ENCODE peak calls at places on chromosomes 7 and 10, in eight cellular contexts. X, W, T, O, L, C, B and F are unnamed samples.

GRCh38 chr7:33845991-33846509 is 59.3 kb upstream of the BMPER start:
- DNase-seq in O (no peak), C (no peak), X (peak), B (no peak), L (no peak), T (no peak), W (no peak), F (no peak)

GRCh38 chr7:129886184-129886817 is 66.5 kb downstream of the UBE2H start:
- DNase-seq in B (no peak), O (no peak), X (no peak), T (no peak), L (no peak), C (no peak), W (no peak), F (no peak)

GRCh38 chr10:78139336-78139735 is 105.7 kb downstream of the RPS24 start:
- DNase-seq in C (no peak), L (peak), B (no peak), T (peak), W (no peak), X (no peak), O (no peak), F (no peak)

GRCh38 chr7:128939075-128939860 is 1.5 kb downstream of the IRF5 start:
- DNase-seq in L (peak), C (no peak), W (no peak), X (no peak), B (no peak), T (no peak), O (peak), F (no peak)

GRCh38 chr10:6140141-6140841 is 51.5 kb downstream of the RBM17 start:
- DNase-seq in B (no peak), T (no peak), X (peak), O (no peak), C (no peak), W (peak), L (peak), F (no peak)

GRCh38 chr10:108301002-108301401 is 1136.5 kb upstream of the SORCS1 start:
- DNase-seq in B (no peak), O (no peak), T (no peak), X (no peak), W (no peak), L (no peak), C (no peak), F (no peak)

GRCh38 chr10:34479520-34480179 is 335.4 kb downstream of the PARD3 start:
- DNase-seq in W (no peak), L (no peak), X (no peak), C (no peak), T (peak), O (no peak), B (no peak), F (no peak)

GRCh38 chr7:6437251-6437650 is 10.5 kb downstream of the DAGLB start:
- DNase-seq in C (no peak), L (no peak), W (no peak), O (no peak), X (no peak), T (no peak), B (no peak), F (no peak)

GRCh38 chr10:42975558-42976352 is 101.1 kb upstream of the RET start:
- DNase-seq in W (no peak), B (no peak), X (peak), O (no peak), L (peak), C (peak), T (peak), F (peak)

GRCh38 chr7:32501522-32501921 is 6.2 kb downstream of the AVL9 start:
- DNase-seq in L (no peak), W (no peak), B (no peak), X (no peak), O (no peak), C (no peak), T (no peak), F (no peak)

GRCh38 chr7:111532625-111533024 is 29.7 kb downstream of the IMMP2L start:
- DNase-seq in L (peak), W (no peak), X (no peak), O (no peak), B (no peak), T (no peak), C (no peak), F (no peak)

GRCh38 chr7:157011333-157012112 is 1.1 kb upstream of the MNX1 start:
- DNase-seq in X (no peak), T (no peak), O (no peak), W (no peak), B (no peak), L (peak), C (no peak), F (no peak)

GRCh38 chr7:81845628-81846259 is 75.9 kb upstream of the HGF start:
- DNase-seq in B (no peak), X (no peak), O (peak), L (no peak), T (no peak), W (no peak), C (no peak), F (no peak)

GRCh38 chr7:25482631-25483030 is 254.3 kb upstream of the NPVF start:
- DNase-seq in W (no peak), X (no peak), C (no peak), O (no peak), B (no peak), T (no peak), L (no peak), F (no peak)

DNA sequence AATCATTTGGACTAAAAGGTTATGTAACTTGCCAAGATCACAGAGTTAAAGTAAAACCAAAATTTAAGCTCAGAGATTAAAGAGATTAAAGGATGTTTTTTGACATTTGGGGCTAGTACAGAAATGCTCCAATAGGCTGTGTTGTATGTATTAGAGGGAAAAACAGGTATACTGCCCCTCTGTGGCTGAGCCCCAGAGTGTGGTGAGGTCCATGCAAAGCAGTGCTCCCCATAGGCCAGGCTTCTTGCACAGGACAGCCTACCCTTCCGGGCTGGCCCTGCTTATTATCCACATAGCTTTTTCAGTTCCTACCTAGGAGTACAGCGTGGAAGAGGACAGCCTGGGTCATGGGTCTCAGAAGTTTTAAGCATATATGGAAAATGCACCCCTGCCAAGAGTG is 322.9 kb downstream of the POM121L12 start:
- DNase-seq in X (no peak), C (no peak), W (no peak), B (no peak), O (no peak), L (no peak), T (no peak), F (no peak)
- TF ChIP-seq CTCF in X (no peak), C (no peak), W (no peak), B (no peak), O (no peak), L (no peak), T (no peak), F (no peak)

GRCh38 chr10:47303866-47304265 is 3.9 kb downstream of the GDF10 start:
- DNase-seq in X (no peak), L (no peak), B (no peak), T (no peak), W (no peak), C (no peak), O (no peak), F (no peak)

GRCh38 chr10:47307381-47307780 is 7.4 kb downstream of the GDF10 start:
- DNase-seq in C (no peak), B (no peak), T (no peak), L (no peak), O (no peak), W (no peak), X (no peak), F (no peak)

GRCh38 chr10:47305566-47305965 is 5.6 kb downstream of the GDF10 start:
- DNase-seq in O (no peak), W (no peak), C (no peak), T (no peak), L (no peak), X (no peak), B (no peak), F (no peak)

GRCh38 chr10:47308775-47309174 is 8.8 kb downstream of the GDF10 start:
- DNase-seq in X (no peak), O (no peak), T (no peak), B (no peak), W (no peak), L (no peak), C (no peak), F (no peak)

DNA sequence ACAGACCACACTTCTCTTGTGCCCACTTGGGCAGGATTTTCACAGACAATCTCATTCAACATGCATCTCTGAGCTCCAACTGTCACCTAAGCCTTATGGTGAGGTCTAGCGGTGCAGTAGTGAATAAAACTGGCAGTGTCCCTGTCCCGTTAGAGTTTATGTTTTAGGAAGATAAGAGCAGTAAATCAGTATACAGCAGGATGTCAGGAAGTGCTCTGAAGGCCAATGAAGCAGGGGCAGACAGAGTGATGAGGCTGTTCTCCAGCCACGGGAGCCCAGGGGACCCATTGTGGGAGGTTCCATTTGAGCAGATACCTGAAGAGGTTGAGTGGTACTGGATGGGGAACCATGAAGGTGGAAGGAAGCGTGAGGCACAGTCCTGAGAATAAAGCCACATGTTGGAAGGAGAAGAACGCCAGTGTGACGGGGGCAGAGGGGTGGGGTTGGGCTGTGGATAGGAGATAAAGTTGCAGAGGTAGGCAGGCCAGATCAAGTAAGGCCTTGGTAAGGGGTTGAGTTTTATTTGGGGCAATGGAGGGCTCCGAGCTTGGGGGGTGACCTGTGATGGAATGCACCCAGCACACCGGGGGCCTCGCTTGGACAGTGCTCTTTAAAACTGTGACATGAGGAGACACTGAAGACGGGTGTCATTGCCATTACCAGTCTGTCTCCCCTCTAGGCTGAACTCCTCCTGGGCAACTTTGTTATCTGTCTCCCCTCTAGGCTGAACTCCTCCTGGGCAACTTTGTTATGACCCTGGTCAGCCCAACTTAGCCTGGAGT is 6.6 kb downstream of the GDF10 start:
- DNase-seq in O (no peak), L (no peak), X (no peak), B (no peak), T (no peak), W (no peak), C (no peak), F (no peak)
- TF ChIP-seq CTCF in O (no peak), L (no peak), X (no peak), B (no peak), T (no peak), W (no peak), C (no peak), F (no peak)

GRCh38 chr7:103093429-103093828 is 18.5 kb downstream of the ARMC10 start:
- DNase-seq in W (no peak), L (no peak), B (no peak), O (no peak), X (no peak), T (no peak), C (no peak), F (no peak)

DNA sequence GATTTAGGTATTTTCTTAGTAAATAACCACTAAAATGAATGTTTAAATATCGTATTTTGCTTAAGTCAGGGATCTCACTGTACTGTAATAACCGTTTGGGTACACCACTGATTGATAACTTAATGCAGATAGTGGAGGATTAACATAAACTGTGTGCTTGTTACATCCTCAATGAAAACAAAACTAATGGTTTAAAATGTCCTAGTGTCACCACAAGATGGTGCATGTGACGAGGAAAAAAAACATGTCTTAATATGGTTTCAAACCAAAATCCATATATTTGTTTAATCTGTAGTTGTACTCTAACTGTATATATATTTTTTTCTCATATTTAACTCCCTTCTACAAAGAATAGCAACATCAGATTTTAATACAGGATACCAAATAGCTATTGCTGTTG is 19.2 kb downstream of the ARMC10 start:
- DNase-seq in X (no peak), T (no peak), C (no peak), O (no peak), B (no peak), W (no peak), L (no peak), F (no peak)
- TF ChIP-seq CTCF in X (no peak), T (no peak), C (no peak), O (no peak), B (no peak), W (no peak), L (peak), F (peak)

GRCh38 chr10:1716839-1717238 is 20.5 kb downstream of the ADARB2 start:
- DNase-seq in L (no peak), C (no peak), B (no peak), O (no peak), W (no peak), T (no peak), X (no peak), F (no peak)

GRCh38 chr10:1712314-1712713 is 25.0 kb downstream of the ADARB2 start:
- DNase-seq in B (no peak), W (no peak), L (no peak), X (no peak), O (peak), C (no peak), T (no peak), F (no peak)

GRCh38 chr10:1712944-1713671 is 24.2 kb downstream of the ADARB2 start:
- DNase-seq in W (no peak), T (no peak), O (no peak), L (no peak), X (no peak), C (no peak), B (no peak), F (no peak)

DNA sequence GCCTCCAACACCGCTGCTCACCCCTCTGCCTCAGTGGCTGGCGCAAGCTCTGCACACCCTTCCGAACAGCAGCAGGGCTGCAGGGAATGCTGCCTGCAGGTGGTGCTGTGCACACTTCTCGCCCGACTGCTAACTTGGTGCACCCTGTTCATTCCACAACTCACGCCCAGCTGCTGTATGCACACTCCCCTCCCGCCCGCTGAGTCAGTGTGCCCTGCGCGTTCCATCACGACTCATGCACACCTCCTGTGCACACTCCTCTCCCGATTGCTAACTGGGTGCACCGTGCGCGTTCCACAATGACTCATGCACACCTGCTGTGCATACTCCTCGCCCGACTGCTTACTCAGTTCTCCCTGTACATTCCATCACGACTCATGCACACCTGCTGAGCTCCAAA is 21.5 kb downstream of the ADARB2 start:
- DNase-seq in X (peak), O (peak), B (no peak), T (no peak), C (no peak), L (no peak), W (peak), F (no peak)
- TF ChIP-seq CTCF in X (no peak), O (peak), B (no peak), T (no peak), C (no peak), L (no peak), W (no peak), F (peak)

DNA sequence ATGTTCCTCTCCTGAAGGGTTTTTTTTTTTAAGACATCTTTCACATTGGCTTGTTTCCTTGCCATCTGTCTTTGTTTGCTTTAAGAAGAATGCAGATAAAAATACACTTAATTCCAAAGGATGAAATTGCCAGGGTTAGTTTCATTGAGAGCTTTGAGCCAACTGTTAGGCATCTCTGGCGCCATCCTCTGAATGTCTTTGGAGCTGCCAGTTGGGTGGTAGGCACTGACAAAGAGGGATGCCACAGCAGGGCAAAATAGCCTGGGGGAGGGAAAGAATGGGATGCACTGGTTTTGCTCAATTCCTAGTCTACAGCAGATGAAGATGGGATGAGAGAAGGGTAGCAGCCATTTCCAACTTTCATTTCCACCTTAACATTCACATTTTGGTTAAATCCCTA is 399.2 kb downstream of the SORCS1 start:
- DNase-seq in O (no peak), W (no peak), B (no peak), L (no peak), X (no peak), C (no peak), T (no peak), F (no peak)
- TF ChIP-seq CTCF in O (no peak), W (no peak), B (no peak), L (no peak), X (no peak), C (no peak), T (no peak), F (no peak)

GRCh38 chr7:64494912-64495461 is 67.9 kb downstream of the ZNF680 start:
- DNase-seq in T (peak), W (no peak), C (no peak), L (peak), B (no peak), O (peak), X (no peak), F (no peak)
- TF ChIP-seq CTCF in T (no peak), W (no peak), C (no peak), L (no peak), B (no peak), O (no peak), X (no peak), F (no peak)

DNA sequence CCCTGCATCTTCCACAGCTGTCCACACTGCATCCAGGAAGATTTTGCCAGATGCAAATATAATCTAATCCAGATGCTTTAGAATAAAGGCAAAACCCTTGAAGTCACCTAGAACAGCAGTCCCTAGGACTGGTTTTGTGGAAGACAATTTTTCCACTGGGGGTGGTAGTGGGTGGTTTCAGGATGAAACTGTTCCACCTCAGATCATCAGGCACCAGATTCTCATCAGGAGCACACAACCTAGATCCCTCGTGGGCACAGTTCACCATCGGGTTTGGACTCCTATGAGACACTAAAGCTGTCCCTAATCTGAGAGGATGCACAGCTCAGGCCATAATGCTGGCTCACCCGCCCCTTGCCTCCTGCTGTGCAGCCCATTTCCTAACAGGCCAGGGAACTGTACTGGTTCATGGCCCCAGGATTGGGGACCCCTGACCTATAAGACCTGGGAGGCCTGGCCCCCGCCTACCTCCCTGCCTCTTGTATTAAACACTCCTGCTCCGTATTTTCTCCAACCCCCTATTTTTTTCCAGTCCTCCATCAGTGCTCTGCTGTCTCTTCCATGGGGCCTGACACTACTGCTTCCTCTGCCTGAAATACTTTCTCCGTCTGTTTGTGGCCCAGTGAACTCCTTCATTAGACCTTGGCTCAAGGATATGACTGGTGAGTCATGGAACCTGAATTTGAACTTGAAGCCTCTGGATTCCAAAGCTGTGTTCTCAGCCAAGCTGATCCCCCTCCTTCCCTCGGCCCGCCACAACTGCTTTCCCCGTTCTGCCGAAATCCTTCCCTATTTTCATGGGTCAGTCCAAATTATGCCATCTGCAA is 79.9 kb upstream of the RHEB start:
- DNase-seq in L (peak), X (no peak), T (no peak), W (peak), O (no peak), B (peak), C (no peak), F (no peak)
- TF ChIP-seq CTCF in L (peak), X (no peak), T (no peak), W (no peak), O (no peak), B (no peak), C (no peak), F (peak)

GRCh38 chr7:116251675-116252074 is 41.3 kb downstream of the TES start:
- DNase-seq in L (no peak), O (no peak), W (no peak), C (no peak), T (no peak), B (no peak), X (no peak), F (no peak)

GRCh38 chr7:116252249-116252648 is 41.9 kb downstream of the TES start:
- DNase-seq in B (no peak), T (no peak), C (no peak), W (no peak), L (no peak), X (no peak), O (no peak), F (no peak)

GRCh38 chr7:116246357-116246756 is 36.0 kb downstream of the TES start:
- DNase-seq in W (no peak), X (no peak), C (no peak), L (no peak), O (no peak), T (no peak), B (no peak), F (no peak)

GRCh38 chr7:116249969-116250553 is 39.7 kb downstream of the TES start:
- DNase-seq in T (peak), W (peak), B (no peak), L (peak), C (no peak), O (no peak), X (no peak), F (no peak)
- TF ChIP-seq CTCF in T (peak), W (peak), B (peak), L (peak), C (no peak), O (peak), X (peak), F (peak)